ENCODE peak calls at places on chromosomes 6 and 20, in seven cellular contexts. P is kidney tubule cell; A is CD8-positive, alpha-beta T cell; H is right lobe of liver; D is cardiac muscle cell; W is activated T-cell treated with anti-CD3 and anti-CD28 coated beads, Interleukin-2, amount 50 U/mL, for 72 hours; T is A172. U is an unnamed sample.

GRCh38 chr6:68042339-68043121 is 592.6 kb upstream of the ADGRB3 start:
- DNase-seq in A (no peak), T (no peak), P (no peak), D (no peak), W (no peak), H (no peak), U (no peak)

GRCh38 chr6:105593805-105594231 is 190.9 kb upstream of the PREP start:
- DNase-seq in P (no peak), T (peak; percentile 66), W (no peak), A (no peak), H (no peak), D (no peak), U (no peak)

GRCh38 chr20:36147707-36148106 is 6.8 kb upstream of the EPB41L1 start:
- DNase-seq in H (no peak), P (no peak), D (no peak), A (no peak), W (no peak), T (peak; percentile 48), U (no peak)

GRCh38 chr6:49142422-49143151 is 320.5 kb downstream of the MMUT start:
- DNase-seq in A (no peak), D (no peak), H (no peak), T (no peak), W (no peak), P (no peak), U (no peak)

GRCh38 chr6:169368200-169368599 is 114.6 kb upstream of the THBS2 start:
- DNase-seq in H (peak; percentile 39), W (no peak), T (no peak), D (no peak), P (no peak), A (no peak), U (no peak)

GRCh38 chr6:36204068-36204753 is 7.7 kb downstream of the BRPF3 start:
- DNase-seq in H (no peak), D (no peak), T (no peak), P (no peak), A (peak; percentile 77), W (peak; percentile 52), U (no peak)

GRCh38 chr6:97032950-97033349 is 108.4 kb downstream of the KLHL32 start:
- DNase-seq in T (no peak), H (no peak), D (no peak), W (no peak), A (no peak), P (no peak), U (no peak)

GRCh38 chr6:7541175-7542064 is at the start of gene DSP:
- DNase-seq in D (peak; percentile 91), W (peak; percentile 44), P (peak; percentile 93), T (peak; percentile 41), A (no peak), H (peak; percentile 92), U (peak; percentile 84)

GRCh38 chr6:96420294-96420693 is 101.3 kb upstream of the UFL1 start:
- DNase-seq in W (no peak), H (no peak), T (no peak), D (no peak), P (no peak), A (no peak), U (no peak)

U was measured in upper lobe of right lung.